ENCODE peak calls at places on chromosomes 12 and 14, in seven cellular contexts. J is NCI-H1105 treated with DMSO at 0.1 percent for 48 hours, S is pons, G is fibroblast of pulmonary artery, C is NCI-H460, K is GM23248, B is choroid plexus epithelial cell. I is an unnamed sample.

GRCh38 chr14:24251880-24252288 is 9.5 kb upstream of the TINF2 start:
- DNase-seq in J (no peak), S (no peak), G (peak), C (no peak), K (peak), B (peak), I (no peak)

GRCh38 chr14:99518441-99519346 is 37.5 kb downstream of the CCNK start:
- DNase-seq in J (peak), S (peak), G (peak), C (peak), K (peak), B (peak), I (peak)

GRCh38 chr12:75812341-75813018 is 219.1 kb downstream of the PHLDA1 start:
- DNase-seq in J (peak), S (no peak), G (no peak), C (no peak), K (peak), B (peak), I (peak)

GRCh38 chr12:76119887-76120286 is 35.4 kb upstream of the NAP1L1 start:
- DNase-seq in J (no peak), S (no peak), G (no peak), C (no peak), K (no peak), B (no peak), I (no peak)

GRCh38 chr12:59710964-59711363 is 115.1 kb downstream of the SLC16A7 start:
- DNase-seq in J (no peak), S (no peak), G (no peak), C (no peak), K (no peak), B (no peak), I (no peak)

GRCh38 chr12:120118710-120119097 is 2.2 kb upstream of the RAB35 start:
- DNase-seq in J (no peak), S (no peak), G (peak), C (peak), K (peak), B (no peak), I (no peak)

GRCh38 chr12:94498073-94498472 is 38.4 kb upstream of the CEP83 start:
- DNase-seq in J (no peak), S (no peak), G (no peak), C (no peak), K (no peak), B (no peak), I (no peak)

GRCh38 chr14:93347850-93348249 is 868 bp downstream of the COX8C start:
- DNase-seq in J (no peak), S (no peak), G (no peak), C (no peak), K (no peak), B (no peak), I (no peak)

GRCh38 chr12:25702553-25702952 is 149.5 kb upstream of the LMNTD1 start:
- DNase-seq in J (no peak), S (no peak), G (no peak), C (no peak), K (no peak), B (no peak), I (no peak)

GRCh38 chr12:78018146-78018910 is 187.6 kb downstream of the NAV3 start:
- DNase-seq in J (no peak), S (no peak), G (peak), C (no peak), K (no peak), B (peak), I (no peak)

GRCh38 chr14:31934767-31935266 is 142.3 kb upstream of the ARHGAP5 start:
- DNase-seq in J (peak), S (peak), G (peak), C (peak), K (peak), B (peak), I (peak)

GRCh38 chr14:24377660-24378059 is 9.7 kb downstream of the NFATC4 start:
- DNase-seq in J (no peak), S (no peak), G (no peak), C (no peak), K (no peak), B (no peak), I (no peak)

I was measured in NCI-H1694 treated with DMSO at 0.1 percent for 48 hours.